ENCODE peak calls at places on chromosome 3, in four cellular contexts. U, N, D and F are unnamed samples.

GRCh38 chr3:123687286-123687685 is 102.4 kb upstream of the HACD2 start:
- DNase-seq in U (no peak), N (no peak), D (no peak), F (no peak)

GRCh38 chr3:154864947-154865346 is 215.2 kb upstream of the MME start:
- DNase-seq in U (no peak), N (no peak), D (no peak), F (peak)

GRCh38 chr3:10518506-10519150 is 13.2 kb upstream of the ATP2B2 start:
- DNase-seq in U (peak), N (peak), D (peak), F (peak)

GRCh38 chr3:171511450-171511849 is 51.2 kb upstream of the TNIK start:
- DNase-seq in U (no peak), N (no peak), D (no peak), F (no peak)

GRCh38 chr3:194720048-194720447 is 34.4 kb downstream of the FAM43A start:
- DNase-seq in U (no peak), N (no peak), D (no peak), F (no peak)

GRCh38 chr3:164779816-164780215 is 298.5 kb downstream of the SI start:
- DNase-seq in U (peak), N (no peak), D (no peak), F (no peak)

GRCh38 chr3:111763968-111764367 is 95.1 kb upstream of the PHLDB2 start:
- DNase-seq in U (no peak), N (peak), D (no peak), F (peak)

GRCh38 chr3:192884831-192885356 is 32.8 kb downstream of the MB21D2 start:
- DNase-seq in U (no peak), N (peak), D (no peak), F (peak)

GRCh38 chr3:157447026-157447694 is 10.5 kb downstream of the PTX3 start:
- DNase-seq in U (peak), N (peak), D (no peak), F (peak)

GRCh38 chr3:141386080-141386594 is 17.8 kb downstream of the ZBTB38 start:
- DNase-seq in U (no peak), N (no peak), D (no peak), F (no peak)

GRCh38 chr3:101849714-101850326 is 506 bp downstream of the NFKBIZ start:
- DNase-seq in U (no peak), N (no peak), D (no peak), F (no peak)

GRCh38 chr3:66413151-66413751 is 87.6 kb downstream of the LRIG1 start:
- DNase-seq in U (peak), N (peak), D (peak), F (peak)

GRCh38 chr3:160150525-160150924 is 74.7 kb upstream of the C3orf80 start:
- DNase-seq in U (peak), N (peak), D (no peak), F (no peak)

GRCh38 chr3:15636028-15636709 is 34.6 kb downstream of the BTD start:
- DNase-seq in U (peak), N (peak), D (no peak), F (peak)

GRCh38 chr3:50028336-50028735 is 60.4 kb upstream of the RBM5 start:
- DNase-seq in U (no peak), N (peak), D (no peak), F (peak)

DNA sequence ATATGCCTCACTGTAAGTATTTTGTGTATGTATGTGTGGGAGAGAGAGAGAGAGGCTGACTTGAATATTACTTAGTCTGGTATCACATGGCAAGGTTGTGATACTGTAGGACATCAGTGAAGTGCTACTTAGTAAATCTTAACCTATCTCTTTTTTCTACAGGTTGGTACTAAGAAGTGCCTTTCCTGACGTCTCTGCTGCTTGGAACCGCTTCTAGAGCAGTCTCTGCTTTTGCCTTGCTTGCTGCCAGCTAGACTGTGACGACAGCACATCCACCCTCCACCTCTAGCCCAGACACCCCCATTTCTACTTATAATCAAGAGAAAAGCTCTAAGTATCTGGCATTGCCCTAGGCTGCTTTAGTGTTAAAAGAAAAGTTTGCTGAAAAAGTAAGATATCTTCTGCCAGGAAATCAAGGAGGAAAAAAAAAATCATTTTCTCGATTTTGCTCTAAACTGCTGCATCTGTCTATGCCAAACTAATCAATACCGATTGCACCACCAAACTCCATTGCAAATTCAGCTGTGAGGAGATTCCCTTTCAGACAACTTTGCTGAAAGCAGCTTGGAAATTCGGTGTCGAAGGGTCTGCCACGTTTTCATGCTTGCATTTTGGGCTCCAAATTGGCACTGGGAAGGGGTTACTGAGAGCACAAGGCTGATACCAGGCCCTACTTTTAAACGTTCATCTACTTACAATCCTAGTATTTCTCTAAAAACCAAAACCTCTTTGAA is 30.7 kb downstream of the MBNL1 start:
- DNase-seq in U (no peak), N (no peak), D (no peak), F (no peak)
- H3K4me3 ChIP-seq in U (no peak), N (peak), D (peak), F (peak)

DNA sequence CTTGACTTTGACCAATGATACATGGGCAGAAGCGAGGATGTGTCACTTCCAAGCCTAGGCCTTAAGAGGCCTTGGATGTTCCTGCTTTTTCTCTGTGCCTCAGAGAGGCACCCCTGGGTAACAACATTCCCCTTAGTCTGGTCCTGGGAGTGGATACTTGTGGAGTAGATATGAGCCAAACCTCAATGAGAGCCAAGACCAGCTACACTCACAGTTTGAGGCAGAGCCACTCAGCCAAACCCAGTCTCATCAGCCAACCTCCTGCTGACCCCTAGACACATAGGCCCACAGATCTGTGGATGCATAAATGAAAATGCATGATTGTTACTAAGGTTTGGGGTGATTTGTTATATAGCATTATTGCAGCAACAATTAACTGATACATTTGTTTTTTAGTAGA is 114.2 kb downstream of the ZNF621 start:
- DNase-seq in U (no peak), N (no peak), D (no peak), F (no peak)
- H3K4me3 ChIP-seq in U (no peak), N (no peak), D (no peak), F (no peak)

DNA sequence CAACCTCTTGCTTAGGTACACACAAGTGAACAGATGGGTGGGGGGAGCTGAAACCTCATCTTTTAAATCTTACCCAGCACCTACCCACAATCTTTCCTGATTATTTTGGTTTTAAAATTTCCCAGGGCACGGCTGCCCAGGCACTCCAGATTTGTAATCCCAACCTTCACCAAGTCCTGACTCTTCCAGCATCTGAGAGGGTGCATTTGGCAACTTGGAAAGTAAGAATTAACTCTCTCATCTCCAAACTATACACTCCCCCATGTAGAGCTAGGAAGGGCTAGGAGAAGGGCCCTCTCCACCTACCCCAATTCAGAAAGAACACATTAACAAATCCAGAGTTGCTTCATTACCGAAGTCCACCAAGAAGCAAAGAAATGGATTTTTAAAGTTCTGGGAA is 41.7 kb upstream of the PRICKLE2 start:
- DNase-seq in U (peak), N (peak), D (no peak), F (no peak)
- H3K4me3 ChIP-seq in U (peak), N (peak), D (peak), F (peak)

GRCh38 chr3:118530350-118530922 is 504.2 kb downstream of the IGSF11 start:
- DNase-seq in U (no peak), N (no peak), D (no peak), F (no peak)

GRCh38 chr3:118525096-118525495 is 509.6 kb downstream of the IGSF11 start:
- DNase-seq in U (no peak), N (no peak), D (no peak), F (no peak)

GRCh38 chr3:118527527-118528044 is 507.1 kb downstream of the IGSF11 start:
- DNase-seq in U (no peak), N (no peak), D (no peak), F (no peak)

GRCh38 chr3:118526758-118527526 is 507.7 kb downstream of the IGSF11 start:
- DNase-seq in U (peak), N (no peak), D (no peak), F (no peak)

GRCh38 chr3:118529554-118529953 is 505.1 kb downstream of the IGSF11 start:
- DNase-seq in U (peak), N (no peak), D (no peak), F (no peak)
- H3K4me3 ChIP-seq in U (no peak), N (no peak), D (no peak), F (no peak)

GRCh38 chr3:109334572-109334971 is 2.8 kb downstream of the DPPA4 start:
- DNase-seq in U (no peak), N (no peak), D (no peak), F (no peak)
- H3K4me3 ChIP-seq in U (no peak), N (no peak), D (no peak), F (no peak)

DNA sequence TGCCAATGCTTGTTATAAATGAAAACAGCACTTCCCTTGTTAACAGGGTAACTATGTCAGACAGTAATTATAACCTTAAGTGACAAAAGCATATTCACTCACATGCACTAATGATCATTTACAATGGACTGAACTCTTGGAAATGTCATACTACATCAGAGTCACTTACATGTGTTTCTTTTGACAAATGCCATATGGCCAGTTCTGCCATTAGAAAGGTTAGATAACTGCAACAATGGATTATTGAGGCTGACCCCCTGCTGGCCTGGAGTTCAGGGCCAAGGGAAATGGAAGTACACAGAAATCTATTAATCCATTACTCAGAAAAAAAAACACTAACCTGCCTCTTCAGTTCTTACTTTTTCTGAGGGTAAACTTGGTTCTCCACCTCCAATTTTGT is 313.4 kb downstream of the CNTN3 start:
- DNase-seq in U (no peak), N (no peak), D (no peak), F (no peak)
- H3K4me3 ChIP-seq in U (no peak), N (no peak), D (no peak), F (no peak)

DNA sequence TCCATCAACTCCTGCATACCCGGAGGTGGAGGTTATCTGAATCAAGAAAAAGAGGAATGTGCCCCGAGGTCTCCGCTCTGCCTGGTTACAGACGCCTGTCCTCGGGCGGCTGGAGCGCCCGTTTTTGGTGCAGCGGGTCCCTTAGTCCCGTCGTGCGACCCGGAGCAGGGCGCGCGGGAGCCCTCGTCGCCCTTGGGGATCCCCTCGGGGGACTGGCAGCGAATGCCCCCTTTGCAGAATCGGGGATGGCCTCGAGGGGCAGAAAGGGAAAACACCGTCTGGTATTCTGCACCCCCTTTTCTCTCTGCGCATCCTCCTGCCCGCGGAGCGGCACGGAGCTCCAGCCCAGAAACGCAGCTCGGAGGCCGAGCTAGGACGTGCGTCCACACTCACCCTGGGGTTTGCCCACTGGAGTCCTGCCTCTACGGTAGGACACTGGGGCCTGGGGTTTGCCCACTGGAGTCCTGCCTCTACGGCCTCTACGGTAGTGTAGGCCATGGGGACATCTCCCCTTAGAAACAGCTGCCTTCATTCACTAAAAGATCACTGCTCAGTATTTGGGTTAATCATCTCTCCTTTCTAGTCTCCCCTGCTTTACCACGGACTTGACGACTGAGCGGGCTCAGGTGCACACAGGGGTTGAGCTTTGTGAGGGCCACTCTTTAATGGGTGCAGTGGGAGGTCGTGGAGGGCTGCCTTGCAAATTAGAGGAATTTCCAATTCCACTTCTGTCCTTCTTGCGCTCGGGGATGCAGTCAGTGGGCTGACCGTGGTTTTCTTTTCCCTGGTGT is 2.4 kb downstream of the PTPRG start:
- DNase-seq in U (no peak), N (no peak), D (no peak), F (no peak)
- H3K4me3 ChIP-seq in U (peak), N (peak), D (peak), F (peak)

GRCh38 chr3:59753805-59754204 is 704.0 kb upstream of the CFAP20DC start:
- DNase-seq in U (no peak), N (no peak), D (no peak), F (no peak)

GRCh38 chr3:59754456-59754855 is 704.6 kb upstream of the CFAP20DC start:
- DNase-seq in U (no peak), N (no peak), D (no peak), F (no peak)

GRCh38 chr3:59756930-59757329 is 707.1 kb upstream of the CFAP20DC start:
- DNase-seq in U (no peak), N (no peak), D (no peak), F (no peak)

GRCh38 chr3:59759298-59760169 is 709.7 kb upstream of the CFAP20DC start:
- DNase-seq in U (no peak), N (no peak), D (no peak), F (no peak)

GRCh38 chr3:59758672-59759071 is 708.8 kb upstream of the CFAP20DC start:
- DNase-seq in U (peak), N (no peak), D (no peak), F (no peak)
- H3K4me3 ChIP-seq in U (no peak), N (no peak), D (no peak), F (no peak)

DNA sequence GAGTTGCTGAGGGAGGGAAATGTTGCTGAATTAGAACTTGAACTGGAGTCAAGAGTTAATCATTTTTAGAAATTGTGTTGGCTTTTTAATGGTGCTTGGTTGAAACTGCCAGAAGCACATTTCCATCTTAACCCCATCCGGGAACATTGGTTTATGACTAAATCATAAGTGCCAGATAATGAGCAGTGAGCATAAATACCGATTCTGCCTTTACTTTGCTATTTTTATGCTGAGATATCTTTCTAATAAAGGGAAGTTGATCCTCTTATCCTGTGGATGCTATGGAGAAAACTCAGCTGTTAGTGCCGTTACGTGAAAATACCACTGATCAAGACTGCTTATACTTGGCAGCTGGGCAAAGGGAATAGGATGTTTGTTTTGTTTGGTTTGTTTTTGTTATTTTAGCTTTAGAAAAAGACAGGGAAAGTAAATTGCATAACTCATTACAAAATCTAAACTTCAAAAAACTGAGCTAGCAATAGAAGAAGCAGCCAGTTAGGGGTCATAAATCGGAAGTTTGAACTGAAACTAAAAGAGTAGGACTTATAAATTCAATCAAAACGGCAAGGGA is 813.1 kb downstream of the NAALADL2 start:
- DNase-seq in U (no peak), N (peak), D (no peak), F (peak)
- H3K4me3 ChIP-seq in U (no peak), N (peak), D (peak), F (peak)